ENCODE peak calls at places on chromosomes 4 and X, in six cellular contexts. R is neural crest cell; V is skeletal muscle cell; H is activated CD4-positive, alpha-beta memory T cell treated with anti-CD3 and anti-CD28 coated beads for 36 hours; J is HCEC 1CT; A is posterior vena cava. Z is an unnamed sample.

GRCh38 chrX:56975611-56976010 is 19.7 kb downstream of the SPIN3 start:
- DNase-seq in R (no peak), V (no peak), H (no peak), J (no peak), A (no peak), Z (no peak)

GRCh38 chr4:153143527-153144348 is 60.5 kb upstream of the TRIM2 start:
- DNase-seq in R (no peak), V (no peak), H (no peak), J (no peak), A (no peak), Z (no peak)

GRCh38 chr4:44629280-44629866 is 22.1 kb downstream of the YIPF7 start:
- DNase-seq in R (peak), V (no peak), H (peak), J (peak), A (no peak), Z (peak)

GRCh38 chrX:47796433-47796906 is 40.2 kb upstream of the ZNF81 start:
- DNase-seq in R (no peak), V (peak), H (no peak), J (peak), A (no peak), Z (no peak)

GRCh38 chr4:38302910-38303309 is 342.7 kb downstream of the PTTG2 start:
- DNase-seq in R (no peak), V (no peak), H (no peak), J (no peak), A (no peak), Z (no peak)

GRCh38 chr4:23884261-23884660 is 5.6 kb downstream of the PPARGC1A start:
- DNase-seq in R (no peak), V (no peak), H (no peak), J (no peak), A (no peak), Z (no peak)

GRCh38 chr4:92303621-92304027 is at the start of gene GRID2:
- DNase-seq in R (peak), V (no peak), H (no peak), J (no peak), A (no peak), Z (no peak)

GRCh38 chrX:56802428-56802827 is 73.4 kb downstream of the NBDY start:
- DNase-seq in R (no peak), V (no peak), H (no peak), J (no peak), A (peak), Z (no peak)

GRCh38 chr4:156103306-156103705 is 149.6 kb upstream of the CTSO start:
- DNase-seq in R (no peak), V (no peak), H (no peak), J (no peak), A (no peak), Z (no peak)

GRCh38 chr4:136831553-136831952 is 700.7 kb downstream of the PCDH18 start:
- DNase-seq in R (no peak), V (no peak), H (no peak), J (peak), A (no peak), Z (no peak)

GRCh38 chr4:2787230-2788100 is 5.4 kb upstream of the SH3BP2 start:
- DNase-seq in R (no peak), V (no peak), H (peak), J (no peak), A (peak), Z (peak)

GRCh38 chr4:14650127-14650526 is 352.2 kb upstream of the CPEB2 start:
- DNase-seq in R (no peak), V (no peak), H (no peak), J (no peak), A (no peak), Z (no peak)

GRCh38 chr4:7068883-7069282 is 1.0 kb upstream of the GRPEL1 start:
- DNase-seq in R (no peak), V (no peak), H (no peak), J (no peak), A (peak), Z (peak)

GRCh38 chr4:121072080-121072835 is at the start of gene NDNF:
- DNase-seq in R (peak), V (no peak), H (peak), J (peak), A (peak), Z (peak)

GRCh38 chr4:123250843-123251242 is 145.8 kb upstream of the SPRY1 start:
- DNase-seq in R (no peak), V (no peak), H (no peak), J (peak), A (no peak), Z (no peak)

GRCh38 chrX:19174401-19175025 is 52.2 kb upstream of the ADGRG2 start:
- DNase-seq in R (no peak), V (peak), H (no peak), J (peak), A (peak), Z (peak)

GRCh38 chrX:11321986-11322385 is 28.8 kb downstream of the AMELX start:
- DNase-seq in R (no peak), V (peak), H (no peak), J (no peak), A (no peak), Z (no peak)

GRCh38 chr4:24632011-24632410 is 47.7 kb upstream of the DHX15 start:
- DNase-seq in R (no peak), V (no peak), H (no peak), J (no peak), A (no peak), Z (no peak)

GRCh38 chrX:50114113-50114512 is 86.7 kb downstream of the AKAP4 start:
- DNase-seq in R (no peak), V (no peak), H (no peak), J (no peak), A (no peak), Z (no peak)

GRCh38 chr4:89300490-89300889 is 7.1 kb downstream of the GPRIN3 start:
- DNase-seq in R (no peak), V (no peak), H (no peak), J (no peak), A (no peak), Z (no peak)

GRCh38 chrX:21153503-21153902 is 220.7 kb upstream of the CNKSR2 start:
- DNase-seq in R (peak), V (no peak), H (no peak), J (no peak), A (no peak), Z (no peak)

Z was measured in activated CD4-positive, alpha-beta T cell treated with anti-CD3 and anti-CD28 coated beads for 36 hours.